ENCODE peak calls at places on chromosomes 5 and 9, in six cellular contexts. F is A549, V is SK-N-SH, U is WTC11, C is GM12878, Z is HCT116. L is an unnamed sample.

GRCh38 chr5:115377468-115378217 is 81.2 kb upstream of the CCDC112 start:
- DNase-seq in F (peak), V (no peak), U (no peak), C (peak), Z (peak), L (no peak)

GRCh38 chr5:159824188-159825153 is 91.8 kb upstream of the ADRA1B start:
- DNase-seq in F (no peak), V (no peak), U (no peak), C (no peak), Z (no peak), L (no peak)

GRCh38 chr9:121690316-121690715 is 38.9 kb downstream of the DAB2IP start:
- DNase-seq in F (no peak), V (no peak), U (no peak), C (no peak), Z (no peak), L (no peak)

GRCh38 chr9:125190371-125190801 is 783 bp upstream of the PPP6C start:
- DNase-seq in F (no peak), V (peak), U (no peak), C (no peak), Z (no peak), L (peak)

GRCh38 chr5:178589180-178590140 is 733 bp downstream of the COL23A1 start:
- DNase-seq in F (no peak), V (peak), U (peak), C (no peak), Z (no peak), L (peak)

GRCh38 chr5:67065697-67066096 is 130.9 kb downstream of the CD180 start:
- DNase-seq in F (no peak), V (no peak), U (no peak), C (no peak), Z (no peak), L (no peak)

GRCh38 chr9:2676466-2676865 is 40.8 kb upstream of the KCNV2 start:
- DNase-seq in F (no peak), V (no peak), U (no peak), C (no peak), Z (no peak), L (no peak)

GRCh38 chr9:21334603-21334968 is 618 bp downstream of the KLHL9 start:
- DNase-seq in F (peak), V (no peak), U (no peak), C (no peak), Z (no peak), L (no peak)

GRCh38 chr9:114282104-114282485 is 40.8 kb upstream of the ORM1 start:
- DNase-seq in F (no peak), V (no peak), U (peak), C (no peak), Z (no peak), L (no peak)

GRCh38 chr5:59174248-59174844 is 591.5 kb downstream of the RAB3C start:
- DNase-seq in F (peak), V (peak), U (no peak), C (no peak), Z (peak), L (peak)

GRCh38 chr5:31786001-31786757 is 147.2 kb downstream of the PDZD2 start:
- DNase-seq in F (no peak), V (no peak), U (no peak), C (no peak), Z (no peak), L (no peak)

GRCh38 chr5:141001466-141001853 is 35.2 kb downstream of the PCDHAC2 start:
- DNase-seq in F (peak), V (peak), U (peak), C (no peak), Z (peak), L (no peak)

GRCh38 chr5:166493627-166494026 is 1797.8 kb upstream of the WWC1 start:
- DNase-seq in F (no peak), V (no peak), U (no peak), C (no peak), Z (no peak), L (no peak)

GRCh38 chr5:39569857-39570256 is 145.1 kb upstream of the DAB2 start:
- DNase-seq in F (no peak), V (no peak), U (no peak), C (no peak), Z (no peak), L (no peak)

GRCh38 chr5:174058433-174059122 is 13.1 kb downstream of the NSG2 start:
- DNase-seq in F (no peak), V (no peak), U (no peak), C (no peak), Z (no peak), L (no peak)

GRCh38 chr9:137461663-137462395 is 2.7 kb upstream of the NSMF start:
- DNase-seq in F (peak), V (no peak), U (peak), C (peak), Z (peak), L (peak)

GRCh38 chr9:503881-504852 is 289.5 kb downstream of the DOCK8 start:
- DNase-seq in F (peak), V (peak), U (peak), C (no peak), Z (peak), L (peak)

GRCh38 chr5:78002690-78003089 is 226.6 kb upstream of the TBCA start:
- DNase-seq in F (no peak), V (no peak), U (no peak), C (no peak), Z (no peak), L (no peak)

GRCh38 chr9:2014148-2014547 is 999 bp upstream of the SMARCA2 start:
- DNase-seq in F (no peak), V (peak), U (no peak), C (no peak), Z (no peak), L (peak)

GRCh38 chr5:42993516-42994284 is 46.4 kb downstream of the ANXA2R start:
- DNase-seq in F (peak), V (no peak), U (no peak), C (no peak), Z (no peak), L (peak)
- TF ChIP-seq CTCF in F (no peak), V (peak), U (no peak), C (no peak), Z (no peak), L (no peak)

GRCh38 chr9:127452481-127453092 is 1.3 kb downstream of the LRSAM1 start:
- DNase-seq in F (no peak), V (peak), U (no peak), C (no peak), Z (no peak), L (no peak)
- TF ChIP-seq MAX in F (no peak), V (no peak), U (no peak), C (no peak), Z (no peak), L (no peak)

DNA sequence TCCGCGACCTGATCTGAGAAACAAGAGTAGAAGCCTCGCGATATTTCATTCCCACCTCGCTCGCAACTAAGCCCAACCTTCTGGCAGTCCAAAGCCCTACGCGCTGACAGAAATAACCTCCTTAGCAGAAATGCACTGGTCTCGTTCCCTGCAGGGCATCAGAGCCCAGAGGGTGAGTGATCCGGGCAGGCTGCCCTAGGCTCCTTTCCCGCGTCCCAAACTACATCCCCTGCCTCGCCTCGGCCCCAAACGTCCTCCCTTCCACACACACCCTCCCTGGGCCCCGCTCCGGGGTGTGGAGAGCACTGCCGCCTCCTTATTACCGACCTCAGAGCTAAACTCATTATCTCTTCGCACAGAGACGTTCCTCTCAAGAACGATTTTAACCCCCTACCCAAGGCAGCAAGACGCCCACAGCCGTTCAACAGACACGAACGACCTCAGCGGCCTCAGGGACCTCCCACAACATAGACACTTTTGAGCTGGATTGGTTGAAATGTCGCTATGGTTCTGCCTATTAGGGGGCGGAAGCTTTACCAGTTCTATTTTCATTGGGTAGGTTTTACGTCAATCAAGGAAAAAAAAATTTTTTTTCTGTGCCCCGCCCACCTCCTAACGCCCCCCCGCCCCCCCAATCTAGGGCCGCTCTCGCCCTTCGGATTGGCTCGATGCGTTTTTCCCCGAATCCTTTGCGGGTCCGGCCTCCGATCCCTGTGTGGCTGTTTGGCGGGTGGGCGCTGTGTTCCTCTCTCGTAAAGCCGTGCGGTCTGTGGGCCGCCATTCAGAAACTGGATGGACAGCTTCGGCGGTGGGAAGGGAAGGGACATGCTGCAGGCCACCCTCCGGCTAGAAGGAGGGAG is at the start of gene CETN3:
- DNase-seq in F (peak), V (peak), U (peak), C (peak), Z (peak), L (peak)
- TF ChIP-seq CTCF in F (peak), V (no peak), U (no peak), C (no peak), Z (no peak), L (no peak)

DNA sequence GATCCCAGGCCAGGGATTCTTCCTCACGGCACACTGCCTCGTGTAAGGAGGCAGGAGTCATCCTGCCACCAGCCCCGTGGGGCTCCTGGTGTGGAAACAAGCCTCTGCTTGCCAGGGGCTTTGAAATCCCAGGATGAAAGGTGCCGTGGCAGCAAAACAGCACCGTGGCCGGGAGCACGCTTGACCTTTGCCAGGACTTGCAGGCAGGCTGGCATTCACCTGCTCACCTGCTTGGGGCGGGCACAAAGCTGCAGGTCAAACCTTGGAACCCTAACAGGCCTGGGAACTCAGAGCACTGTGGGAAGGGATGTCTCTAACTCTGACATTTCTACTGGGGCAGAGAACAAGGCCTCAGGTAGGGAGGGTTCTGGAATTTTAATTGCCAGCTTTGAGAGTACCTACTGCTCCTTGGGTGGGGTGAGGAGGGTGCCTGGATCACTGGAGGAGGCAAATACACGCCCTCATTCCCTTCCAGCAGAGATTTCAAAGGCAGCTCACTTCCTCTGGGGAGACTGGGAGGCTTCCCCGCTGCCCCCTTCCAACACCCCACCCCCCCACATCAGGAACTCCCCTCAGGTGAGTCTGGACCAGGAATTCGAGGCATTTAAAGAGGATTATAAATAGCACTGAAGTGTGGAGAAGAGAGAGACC is 45.6 kb upstream of the STXBP1 start:
- DNase-seq in F (no peak), V (no peak), U (no peak), C (no peak), Z (no peak), L (no peak)
- TF ChIP-seq MAX in F (no peak), V (no peak), U (no peak), C (no peak), Z (no peak), L (no peak)

GRCh38 chr5:55324815-55325418 is 17.1 kb downstream of the MTREX start:
- DNase-seq in F (peak), V (peak), U (no peak), C (no peak), Z (peak), L (peak)
- TF ChIP-seq CTCF in F (peak), V (peak), U (peak), C (peak), Z (peak), L (peak)

GRCh38 chr5:127647361-127647958 is 1.4 kb upstream of the CTXN3 start:
- DNase-seq in F (no peak), V (no peak), U (no peak), C (no peak), Z (no peak), L (no peak)

GRCh38 chr5:127650022-127650421 is 1.1 kb downstream of the CTXN3 start:
- DNase-seq in F (no peak), V (no peak), U (no peak), C (no peak), Z (no peak), L (no peak)

GRCh38 chr5:127648997-127649550 is at the start of gene CTXN3:
- DNase-seq in F (no peak), V (no peak), U (no peak), C (no peak), Z (no peak), L (no peak)

GRCh38 chr5:127643607-127644006 is 5.3 kb upstream of the CTXN3 start:
- DNase-seq in F (no peak), V (no peak), U (no peak), C (no peak), Z (no peak), L (no peak)

GRCh38 chr5:127645300-127645726 is 3.6 kb upstream of the CTXN3 start:
- DNase-seq in F (no peak), V (no peak), U (no peak), C (no peak), Z (no peak), L (no peak)
- TF ChIP-seq MAX in F (no peak), V (no peak), U (no peak), C (no peak), Z (no peak), L (no peak)

GRCh38 chr9:70614786-70615565 is 200.5 kb upstream of the KLF9 start:
- DNase-seq in F (no peak), V (no peak), U (no peak), C (no peak), Z (no peak), L (no peak)
- TF ChIP-seq CTCF in F (no peak), V (no peak), U (no peak), C (no peak), Z (no peak), L (no peak)